ENCODE peak calls at places on chromosome 21, in ten cellular contexts. Y is fibroblast of lung, R is tibial nerve, O is DND-41, D is hepatocyte, K is neural progenitor cell, L is heart right ventricle, C is H9, M is A549, S is IMR-90. E is an unnamed sample.

GRCh38 chr21:44615881-44616590 is 4.2 kb downstream of the KRTAP10-8 start:
- DNase-seq in Y (no peak), R (no peak), O (no peak), D (no peak), K (no peak), L (no peak), C (no peak), M (no peak), S (no peak), E (no peak)

GRCh38 chr21:41883582-41883981 is 4.4 kb upstream of the PRDM15 start:
- DNase-seq in Y (peak), R (no peak), O (no peak), D (no peak), K (no peak), L (no peak), C (no peak), M (no peak), S (peak), E (no peak)

GRCh38 chr21:18153063-18153462 is 91.6 kb upstream of the CHODL start:
- DNase-seq in Y (no peak), R (no peak), O (no peak), D (no peak), K (no peak), L (no peak), C (no peak), M (no peak), S (no peak), E (no peak)

GRCh38 chr21:44575307-44576024 is 1.9 kb downstream of the KRTAP10-4 start:
- DNase-seq in Y (no peak), R (no peak), O (no peak), D (no peak), K (no peak), L (no peak), C (no peak), M (no peak), S (no peak), E (peak)

GRCh38 chr21:42125571-42126544 is 54.7 kb downstream of the UMODL1 start:
- DNase-seq in Y (peak), R (no peak), O (peak), D (peak), K (peak), L (no peak), C (peak), M (peak), S (peak), E (no peak)

GRCh38 chr21:22536511-22536910 is 1538.3 kb downstream of the NCAM2 start:
- DNase-seq in Y (no peak), R (no peak), O (no peak), D (peak), K (no peak), L (no peak), C (no peak), M (peak), S (no peak), E (no peak)

GRCh38 chr21:29073222-29074006 is at the start of gene CCT8:
- DNase-seq in Y (peak), R (peak), O (peak), D (peak), K (peak), L (peak), C (peak), M (peak), S (peak), E (peak)

GRCh38 chr21:44461005-44461404 is 5.7 kb downstream of the LRRC3 start:
- DNase-seq in Y (no peak), R (no peak), O (no peak), D (no peak), K (no peak), L (no peak), C (no peak), M (no peak), S (no peak), E (no peak)

GRCh38 chr21:30831194-30831765 is 1.7 kb upstream of the KRTAP7-1 start:
- DNase-seq in Y (no peak), R (no peak), O (peak), D (peak), K (peak), L (no peak), C (peak), M (peak), S (no peak), E (no peak)

DNA sequence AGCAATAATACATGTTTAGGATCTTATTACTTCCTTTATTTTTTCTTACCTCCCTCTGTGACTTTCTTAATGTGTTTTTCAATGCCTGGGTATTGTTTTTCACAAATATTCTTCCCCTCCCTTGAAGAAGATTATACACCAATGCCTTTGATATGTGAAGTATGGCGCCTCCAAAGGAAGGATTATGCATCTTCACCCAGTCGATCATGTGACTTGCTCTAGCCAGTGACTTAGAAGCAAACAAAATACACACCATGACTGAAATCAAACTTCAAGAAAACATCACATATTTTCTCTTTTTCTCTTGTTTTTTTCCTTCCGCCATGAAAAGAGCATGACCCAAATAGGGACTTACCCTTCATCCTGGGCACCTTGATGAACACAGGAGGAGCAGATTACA is 297.1 kb downstream of the NCAM2 start:
- DNase-seq in Y (no peak), R (no peak), O (no peak), D (no peak), K (no peak), L (no peak), C (no peak), M (no peak), S (no peak), E (no peak)
- TF ChIP-seq CTCF in Y (no peak), R (no peak), O (no peak), D (no peak), K (peak), L (no peak), C (peak), M (no peak), S (no peak), E (no peak)

DNA sequence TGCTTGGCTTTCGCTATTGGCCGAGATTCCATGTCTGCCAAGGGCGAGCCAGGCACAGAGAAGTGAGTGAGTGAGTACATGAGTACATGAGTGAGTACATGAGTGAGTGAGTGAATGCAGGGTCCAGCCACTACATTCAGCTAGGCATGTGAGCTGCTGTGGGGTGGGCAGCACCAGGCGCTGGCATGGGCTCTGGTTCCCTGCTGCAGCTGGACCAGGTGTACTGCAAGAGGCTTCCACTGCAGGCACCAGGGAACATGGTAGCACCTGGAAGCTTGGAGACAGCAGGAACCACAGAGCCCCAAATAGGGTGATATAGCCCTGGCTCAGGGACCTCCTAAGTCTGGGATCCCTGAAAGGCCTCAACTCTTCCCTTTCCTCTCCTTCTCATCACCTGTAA is 330.2 kb downstream of the USP25 start:
- DNase-seq in Y (no peak), R (no peak), O (no peak), D (no peak), K (no peak), L (no peak), C (no peak), M (no peak), S (no peak), E (no peak)
- H3K27ac ChIP-seq in Y (no peak), R (no peak), O (no peak), D (no peak), K (no peak), L (no peak), C (no peak), M (no peak), S (no peak), E (no peak)

GRCh38 chr21:43270800-43271261 is 102.0 kb downstream of the CRYAA start:
- DNase-seq in Y (peak), R (no peak), O (no peak), D (no peak), K (no peak), L (no peak), C (no peak), M (no peak), S (no peak), E (peak)

GRCh38 chr21:43268804-43269186 is 100.0 kb downstream of the CRYAA start:
- DNase-seq in Y (no peak), R (no peak), O (no peak), D (no peak), K (no peak), L (no peak), C (no peak), M (no peak), S (no peak), E (peak)

GRCh38 chr21:43269981-43270670 is 101.3 kb downstream of the CRYAA start:
- DNase-seq in Y (no peak), R (no peak), O (no peak), D (no peak), K (no peak), L (no peak), C (no peak), M (no peak), S (no peak), E (no peak)

GRCh38 chr21:43268086-43268803 is 99.4 kb downstream of the CRYAA start:
- DNase-seq in Y (no peak), R (no peak), O (no peak), D (no peak), K (no peak), L (no peak), C (no peak), M (no peak), S (no peak), E (peak)

GRCh38 chr21:43269461-43269860 is 100.7 kb downstream of the CRYAA start:
- DNase-seq in Y (no peak), R (no peak), O (peak), D (no peak), K (peak), L (no peak), C (peak), M (no peak), S (no peak), E (peak)
- TF ChIP-seq CTCF in Y (no peak), R (no peak), O (peak), D (no peak), K (peak), L (no peak), C (peak), M (no peak), S (peak), E (peak)

DNA sequence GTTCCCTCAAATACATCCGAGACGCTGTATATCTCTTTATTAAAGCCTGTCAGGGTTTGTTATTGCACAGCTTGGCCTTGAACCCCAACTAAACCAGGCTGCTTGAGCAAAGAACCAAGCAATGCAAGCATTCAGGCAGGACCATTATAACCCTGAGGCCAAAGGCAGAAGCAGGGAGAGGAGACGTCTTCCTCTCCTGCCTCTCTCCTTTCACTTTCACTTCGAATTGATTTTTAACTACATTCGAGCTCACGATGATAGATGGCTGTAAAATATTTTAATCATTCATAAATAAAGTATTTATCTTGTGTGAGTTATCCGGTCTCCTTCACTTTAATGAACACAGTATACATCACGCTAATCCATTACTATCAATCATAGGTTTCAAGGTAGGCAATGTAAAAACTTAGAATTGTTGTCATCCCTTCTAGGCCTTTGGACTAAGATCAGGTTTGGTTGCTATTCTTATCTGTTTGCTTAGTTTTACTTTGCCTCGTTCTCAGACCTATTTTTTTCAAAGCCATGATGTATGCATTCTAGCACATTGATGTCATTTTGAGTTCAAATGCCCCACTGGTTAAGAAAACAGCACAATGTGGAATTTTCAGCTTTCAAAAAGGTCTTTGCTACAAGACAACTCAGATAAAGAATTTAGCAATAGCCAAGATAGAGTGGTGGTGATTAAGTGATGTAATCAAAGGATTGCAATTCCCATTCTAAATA is 480.2 kb upstream of the RUNX1 start:
- DNase-seq in Y (peak), R (no peak), O (peak), D (peak), K (no peak), L (no peak), C (no peak), M (no peak), S (peak), E (no peak)
- H3K27ac ChIP-seq in Y (peak), R (peak), O (peak), D (peak), K (no peak), L (no peak), C (no peak), M (no peak), S (peak), E (peak)

DNA sequence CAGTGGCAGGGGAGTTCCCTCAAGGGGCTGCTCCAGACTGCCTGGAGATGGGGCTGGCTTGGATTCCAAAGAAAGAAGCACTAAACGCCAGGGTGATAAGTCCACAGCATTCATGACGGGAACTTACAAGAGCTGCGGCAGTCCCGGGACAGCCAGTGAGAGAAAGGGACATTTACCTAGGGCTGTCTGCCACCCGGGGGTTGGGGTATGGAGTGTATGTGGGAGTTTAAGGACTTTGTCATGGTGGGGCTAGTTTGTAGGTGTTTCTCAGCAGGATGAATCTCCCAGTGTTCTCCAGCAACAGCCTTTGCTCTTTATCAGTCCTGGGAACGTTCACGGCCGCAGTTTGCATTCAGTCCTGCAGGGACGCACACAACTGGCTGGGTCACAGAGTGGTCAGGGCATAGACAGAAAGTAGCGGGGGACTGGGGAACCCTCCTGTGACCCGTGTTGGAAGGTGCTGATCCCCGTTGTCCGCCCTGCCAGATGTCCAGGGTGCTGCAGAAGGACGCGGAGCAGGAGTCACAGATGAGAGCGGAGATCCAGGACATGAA is 41.4 kb upstream of the HMGN1 start:
- DNase-seq in Y (no peak), R (no peak), O (no peak), D (no peak), K (no peak), L (no peak), C (peak), M (no peak), S (no peak), E (no peak)
- TF ChIP-seq CTCF in Y (no peak), R (no peak), O (no peak), D (no peak), K (peak), L (no peak), C (peak), M (no peak), S (no peak), E (no peak)

DNA sequence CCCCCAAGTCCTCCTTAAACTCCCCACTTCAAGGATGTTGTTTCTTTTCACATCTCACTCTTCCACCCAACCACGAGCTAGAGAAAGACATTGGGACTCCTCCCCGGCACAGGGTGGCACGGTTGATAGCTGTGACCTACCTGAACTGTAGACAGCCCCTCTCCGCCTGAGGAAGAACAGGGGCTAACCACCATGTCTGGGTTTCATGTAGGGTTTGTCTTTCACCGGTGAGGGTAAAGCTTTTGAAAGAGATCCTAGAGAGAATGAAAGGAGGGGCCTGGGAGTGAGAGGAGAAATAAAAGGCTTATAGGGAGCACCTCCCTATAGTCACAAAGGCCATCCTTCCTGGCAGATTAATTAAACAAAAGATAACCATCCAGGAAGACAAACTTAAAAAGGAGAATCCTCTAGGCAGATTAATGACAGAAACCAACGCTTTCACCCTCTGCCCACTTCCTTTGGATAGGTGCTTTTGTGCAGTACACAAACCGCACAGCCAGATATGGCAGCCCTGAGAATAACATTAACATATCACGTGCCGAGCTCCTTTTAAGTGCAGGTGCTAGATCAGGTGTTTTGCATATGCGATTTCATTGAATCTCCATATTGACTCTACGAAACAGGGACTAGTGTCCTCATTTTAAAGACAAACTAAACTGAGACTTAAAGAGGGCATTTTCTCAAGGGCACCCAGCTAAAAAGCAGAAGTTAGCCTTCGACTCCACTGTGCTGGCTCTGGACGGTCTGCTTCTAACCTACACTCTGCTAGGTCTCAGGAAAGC is 178.0 kb upstream of the RUNX1 start:
- DNase-seq in Y (no peak), R (no peak), O (peak), D (no peak), K (no peak), L (no peak), C (no peak), M (no peak), S (no peak), E (no peak)
- H3K27ac ChIP-seq in Y (no peak), R (no peak), O (peak), D (no peak), K (no peak), L (no peak), C (no peak), M (peak), S (no peak), E (no peak)

GRCh38 chr21:37460196-37460595 is 93.6 kb downstream of the DYRK1A start:
- DNase-seq in Y (no peak), R (no peak), O (no peak), D (no peak), K (peak), L (no peak), C (peak), M (peak), S (no peak), E (no peak)
- TF ChIP-seq CTCF in Y (no peak), R (no peak), O (peak), D (peak), K (peak), L (no peak), C (peak), M (no peak), S (peak), E (no peak)

DNA sequence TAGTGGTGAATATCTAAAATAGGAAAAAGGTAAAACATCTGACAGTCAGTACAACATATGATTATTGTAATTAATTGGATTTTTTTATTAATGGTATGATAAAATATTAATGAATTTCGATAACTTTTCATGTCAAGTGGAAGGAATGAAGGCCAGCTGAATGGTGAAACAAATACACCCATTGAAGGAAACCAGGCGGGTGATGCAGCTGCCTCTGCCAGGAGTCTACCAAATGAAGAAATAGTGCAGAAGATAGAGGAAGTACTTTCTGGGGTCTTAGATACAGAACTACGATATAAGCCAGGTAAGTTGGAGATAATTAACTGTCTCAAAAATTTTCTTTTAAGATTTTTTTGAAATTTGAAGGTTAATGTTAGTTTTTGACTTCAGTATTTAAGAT is 3.2 kb downstream of the SON start:
- DNase-seq in Y (no peak), R (no peak), O (no peak), D (no peak), K (no peak), L (no peak), C (no peak), M (no peak), S (no peak), E (no peak)
- H3K27ac ChIP-seq in Y (peak), R (no peak), O (no peak), D (no peak), K (no peak), L (no peak), C (no peak), M (no peak), S (no peak), E (no peak)